ENCODE peak calls at places on chromosome 1, in four cellular contexts. D is epithelial cell of esophagus, Z is fibroblast of pulmonary artery, I is astrocyte. W is an unnamed sample.

GRCh38 chr1:200369131-200369530 is 40.7 kb downstream of the ZNF281 start:
- DNase-seq in I (no peak), D (no peak), Z (no peak), W (no peak)

GRCh38 chr1:167221126-167221803 is 579 bp downstream of the POU2F1 start:
- DNase-seq in I (no peak), Z (no peak), D (peak), W (no peak)

GRCh38 chr1:19974822-19975416 is 4.5 kb downstream of the PLA2G2A start:
- DNase-seq in Z (peak), I (peak), D (peak), W (peak)

GRCh38 chr1:89615676-89616598 is 17.0 kb upstream of the LRRC8C start:
- DNase-seq in Z (no peak), D (peak), I (no peak), W (peak)

GRCh38 chr1:24316659-24317058 is 2.5 kb upstream of the GRHL3 start:
- DNase-seq in I (no peak), Z (no peak), D (no peak), W (no peak)

GRCh38 chr1:48493970-48494769 is 22.2 kb upstream of the SPATA6 start:
- DNase-seq in Z (peak), I (peak), D (peak), W (peak)

GRCh38 chr1:212467843-212468482 is 35.2 kb downstream of the NENF start:
- DNase-seq in I (no peak), Z (no peak), D (peak), W (no peak)

GRCh38 chr1:19083081-19083480 is 126.6 kb upstream of the IFFO2 start:
- DNase-seq in Z (peak), D (peak), I (peak), W (peak)

GRCh38 chr1:96554364-96554763 is 167.2 kb upstream of the PTBP2 start:
- DNase-seq in Z (no peak), D (no peak), I (no peak), W (no peak)

GRCh38 chr1:9350960-9351359 is 58.3 kb downstream of the SPSB1 start:
- DNase-seq in D (no peak), Z (no peak), I (no peak), W (no peak)

GRCh38 chr1:9349331-9349851 is 56.7 kb downstream of the SPSB1 start:
- DNase-seq in I (no peak), Z (no peak), D (no peak), W (no peak)

GRCh38 chr1:9352364-9353140 is 59.9 kb downstream of the SPSB1 start:
- DNase-seq in I (no peak), D (no peak), Z (no peak), W (no peak)

GRCh38 chr1:9351654-9352271 is 59.1 kb downstream of the SPSB1 start:
- DNase-seq in I (no peak), Z (no peak), D (no peak), W (no peak)

GRCh38 chr1:9350011-9350907 is 57.6 kb downstream of the SPSB1 start:
- DNase-seq in D (no peak), Z (peak), I (peak), W (no peak)
- H3K4me3 ChIP-seq in D (no peak), Z (no peak), I (no peak), W (no peak)

GRCh38 chr1:226678701-226679100 is 60.4 kb downstream of the ITPKB start:
- DNase-seq in D (no peak), Z (no peak), I (no peak), W (no peak)
- H3K4me3 ChIP-seq in D (no peak), Z (no peak), I (no peak), W (no peak)

GRCh38 chr1:205455581-205456382 is at the start of gene BLACAT1:
- DNase-seq in D (no peak), I (no peak), Z (no peak), W (no peak)
- H3K4me3 ChIP-seq in D (peak), I (no peak), Z (no peak), W (no peak)

GRCh38 chr1:155977607-155978324 is 581 bp downstream of the ARHGEF2 start:
- DNase-seq in Z (peak), D (peak), I (no peak), W (no peak)

GRCh38 chr1:155978973-155979429 is 654 bp upstream of the ARHGEF2 start:
- DNase-seq in Z (peak), I (no peak), D (no peak), W (no peak)

GRCh38 chr1:155981266-155982088 is 3.1 kb upstream of the ARHGEF2 start:
- DNase-seq in I (peak), D (peak), Z (peak), W (peak)

GRCh38 chr1:155978325-155978972 is at the start of gene ARHGEF2:
- DNase-seq in Z (peak), I (peak), D (peak), W (peak)

GRCh38 chr1:155979525-155980343 is 1.4 kb upstream of the ARHGEF2 start:
- DNase-seq in Z (no peak), D (no peak), I (no peak), W (no peak)
- H3K4me3 ChIP-seq in Z (peak), D (peak), I (peak), W (peak)

GRCh38 chr1:147772540-147772939 is 12.1 kb upstream of the GJA5 start:
- DNase-seq in Z (no peak), D (no peak), I (no peak), W (no peak)

GRCh38 chr1:147771216-147772125 is 11.1 kb upstream of the GJA5 start:
- DNase-seq in Z (no peak), D (peak), I (no peak), W (peak)

GRCh38 chr1:147769107-147769506 is 8.7 kb upstream of the GJA5 start:
- DNase-seq in D (no peak), I (no peak), Z (peak), W (peak)

GRCh38 chr1:147768582-147768981 is 8.2 kb upstream of the GJA5 start:
- DNase-seq in Z (no peak), D (no peak), I (no peak), W (no peak)

DNA sequence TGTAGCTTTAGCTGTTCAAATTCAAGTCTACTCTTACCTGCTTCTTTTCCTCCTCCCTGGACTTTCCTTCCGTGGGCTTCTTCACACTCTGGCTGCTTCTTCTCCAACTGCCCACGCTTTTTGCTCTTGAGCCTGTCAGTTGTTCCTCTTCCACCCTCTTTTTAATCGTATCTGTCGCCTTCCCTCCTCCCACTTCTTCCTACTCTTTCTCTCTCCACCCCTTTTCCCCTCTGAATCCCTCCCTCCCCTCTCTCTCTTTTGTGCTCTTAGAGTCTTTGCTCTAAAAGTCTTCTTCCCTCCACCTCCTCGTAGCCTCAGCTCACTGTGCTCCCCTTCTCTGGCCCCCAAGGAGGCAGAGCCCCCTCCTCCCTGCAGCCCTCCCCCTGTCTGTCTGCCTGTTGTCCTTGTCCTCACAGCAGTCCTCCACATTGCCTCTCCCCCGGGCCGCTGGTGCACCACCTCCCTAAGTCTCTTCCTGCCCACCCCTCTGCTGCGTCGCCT is 12.9 kb upstream of the GJA5 start:
- DNase-seq in Z (no peak), I (no peak), D (no peak), W (no peak)
- H3K4me3 ChIP-seq in Z (peak), I (no peak), D (no peak), W (no peak)

GRCh38 chr1:170593612-170594011 is 61.6 kb downstream of the GORAB start:
- DNase-seq in I (no peak), D (no peak), Z (no peak), W (no peak)
- H3K4me3 ChIP-seq in I (no peak), D (no peak), Z (no peak), W (no peak)